ENCODE peak calls at places on chromosomes 11 and 22, in nine cellular contexts. T, F, S, J, E, N, L, A and P are unnamed samples.

GRCh38 chr11:27535103-27535502 is 28.5 kb upstream of the LIN7C start:
- DNase-seq in T (no peak), F (no peak), S (no peak), J (no peak), E (no peak), N (no peak), L (no peak), A (no peak), P (no peak)

GRCh38 chr22:20247010-20247505 is 21.1 kb downstream of the RTN4R start:
- DNase-seq in T (no peak), F (peak; percentile 39), S (no peak), J (peak; percentile 54), E (peak; percentile 52), N (no peak), L (peak; percentile 50), A (peak; percentile 10), P (no peak)

GRCh38 chr11:26841818-26842457 is 120.1 kb upstream of the SLC5A12 start:
- DNase-seq in T (no peak), F (peak; percentile 84), S (no peak), J (no peak), E (no peak), N (no peak), L (no peak), A (peak; percentile 73), P (no peak)

GRCh38 chr11:15232496-15232895 is 117.8 kb downstream of the INSC start:
- DNase-seq in T (no peak), F (no peak), S (no peak), J (no peak), E (no peak), N (no peak), L (no peak), A (no peak), P (no peak)

GRCh38 chr11:113446112-113446511 is 29.1 kb downstream of the DRD2 start:
- DNase-seq in T (no peak), F (peak; percentile 59), S (no peak), J (no peak), E (no peak), N (no peak), L (no peak), A (no peak), P (no peak)

GRCh38 chr11:23856654-23857053 is 640.2 kb upstream of the LUZP2 start:
- DNase-seq in T (no peak), F (peak; percentile 83), S (no peak), J (no peak), E (no peak), N (no peak), L (no peak), A (no peak), P (no peak)

GRCh38 chr11:67438121-67438902 is 830 bp upstream of the PTPRCAP start:
- DNase-seq in T (no peak), F (no peak), S (peak; percentile 79), J (no peak), E (no peak), N (no peak), L (peak; percentile 90), A (no peak), P (peak; percentile 53)

GRCh38 chr11:14587203-14587602 is 56.4 kb upstream of the PDE3B start:
- DNase-seq in T (no peak), F (no peak), S (no peak), J (peak; percentile 29), E (no peak), N (no peak), L (no peak), A (no peak), P (no peak)

DNA sequence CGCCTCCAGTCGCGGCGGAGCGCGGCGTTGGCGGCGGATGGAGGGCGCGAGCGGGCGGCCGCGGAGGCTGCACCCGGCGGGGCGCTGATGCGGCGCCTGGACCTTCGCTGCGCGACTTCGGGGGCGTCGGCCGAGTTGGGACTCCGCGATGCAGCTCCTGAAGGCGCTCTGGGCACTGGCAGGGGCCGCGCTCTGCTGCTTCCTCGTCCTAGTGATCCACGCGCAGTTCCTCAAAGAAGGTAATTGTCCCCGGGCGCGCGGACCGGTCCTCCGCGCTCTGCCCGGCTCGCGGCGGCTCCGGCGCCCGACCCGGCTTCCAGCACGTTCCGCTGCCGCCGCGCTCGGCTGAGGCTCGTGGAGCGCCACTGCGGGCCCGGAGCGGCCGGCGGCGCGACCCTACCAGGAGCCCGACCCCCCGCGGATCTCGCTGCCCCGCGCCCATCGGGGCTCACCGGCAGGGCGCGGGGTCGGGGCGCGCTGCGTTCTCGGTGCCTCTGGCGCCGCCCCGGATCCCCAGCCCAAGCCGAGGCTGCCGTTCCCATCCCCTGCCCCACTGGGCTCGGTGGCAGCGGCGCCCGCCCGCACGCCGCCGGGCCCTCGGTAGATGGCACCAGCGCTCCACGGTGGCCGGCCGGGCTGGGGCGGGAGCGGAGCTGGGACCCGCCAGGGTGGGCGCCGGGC is 1251.2 kb downstream of the BRD1 start:
- DNase-seq in T (no peak), F (no peak), S (no peak), J (peak; percentile 12), E (no peak), N (no peak), L (peak; percentile 85), A (no peak), P (no peak)
- TF ChIP-seq CTCF in T (no peak), F (no peak), S (no peak), J (peak; percentile 39), E (no peak), N (no peak), L (no peak), A (peak; percentile 66), P (no peak)

DNA sequence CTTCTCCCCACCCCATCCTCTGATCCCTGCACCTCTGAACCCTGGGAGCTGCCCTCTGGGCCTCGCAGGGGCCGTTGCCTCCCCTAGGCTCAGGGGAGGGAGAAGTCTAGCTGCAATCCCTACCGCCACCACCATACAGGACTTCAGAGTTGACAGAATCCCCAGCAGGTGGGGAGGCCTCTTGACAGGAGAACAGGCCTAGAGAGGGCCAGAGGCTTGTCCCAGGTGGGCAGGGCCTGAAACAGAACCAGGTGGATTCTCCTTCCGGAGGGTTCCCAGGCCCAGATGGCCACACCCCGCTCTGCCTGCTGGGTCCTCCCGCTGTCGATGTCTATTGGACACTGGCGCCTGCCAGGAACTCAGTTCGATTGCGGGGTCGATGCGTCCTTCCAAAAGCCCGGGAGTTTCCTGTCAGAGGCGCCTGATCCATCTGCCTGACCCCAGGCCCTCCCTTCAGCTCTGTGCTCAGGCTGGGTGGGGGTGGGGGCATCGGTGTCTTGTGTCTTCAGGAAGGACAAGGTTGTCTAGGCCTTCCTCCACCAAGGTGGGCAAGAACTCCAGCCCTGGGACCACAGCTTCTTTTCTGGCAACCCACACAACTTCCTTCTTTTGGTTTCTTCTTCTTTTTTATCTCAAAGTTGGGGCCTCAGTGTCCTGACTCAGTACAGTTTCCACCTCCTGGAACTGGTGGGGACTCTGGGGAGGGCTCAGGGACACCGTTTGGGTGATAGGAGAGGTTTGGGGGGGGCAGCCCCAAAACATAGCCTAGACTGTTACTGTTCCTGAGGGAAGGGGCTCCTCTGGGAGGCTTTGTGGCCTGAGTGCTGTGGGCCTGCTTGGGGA is 6.4 kb downstream of the STARD10 start:
- DNase-seq in T (no peak), F (no peak), S (no peak), J (no peak), E (no peak), N (no peak), L (peak; percentile 58), A (no peak), P (peak; percentile 33)
- TF ChIP-seq CTCF in T (peak; percentile 4), F (peak; percentile 14), S (no peak), J (no peak), E (no peak), N (no peak), L (no peak), A (no peak), P (no peak)

GRCh38 chr22:45319319-45319675 is 9.6 kb downstream of the FAM118A start:
- DNase-seq in T (no peak), F (peak; percentile 77), S (no peak), J (no peak), E (peak; percentile 36), N (no peak), L (no peak), A (no peak), P (no peak)

GRCh38 chr22:45318168-45318557 is 8.4 kb downstream of the FAM118A start:
- DNase-seq in T (peak; percentile 34), F (peak; percentile 97), S (peak; percentile 85), J (peak; percentile 84), E (peak; percentile 90), N (peak; percentile 71), L (no peak), A (peak; percentile 70), P (peak; percentile 57)

GRCh38 chr22:45318558-45319318 is 9.0 kb downstream of the FAM118A start:
- DNase-seq in T (no peak), F (no peak), S (no peak), J (no peak), E (no peak), N (no peak), L (no peak), A (no peak), P (no peak)

GRCh38 chr22:45316796-45317526 is 7.2 kb downstream of the FAM118A start:
- DNase-seq in T (no peak), F (no peak), S (no peak), J (no peak), E (no peak), N (no peak), L (no peak), A (no peak), P (no peak)

DNA sequence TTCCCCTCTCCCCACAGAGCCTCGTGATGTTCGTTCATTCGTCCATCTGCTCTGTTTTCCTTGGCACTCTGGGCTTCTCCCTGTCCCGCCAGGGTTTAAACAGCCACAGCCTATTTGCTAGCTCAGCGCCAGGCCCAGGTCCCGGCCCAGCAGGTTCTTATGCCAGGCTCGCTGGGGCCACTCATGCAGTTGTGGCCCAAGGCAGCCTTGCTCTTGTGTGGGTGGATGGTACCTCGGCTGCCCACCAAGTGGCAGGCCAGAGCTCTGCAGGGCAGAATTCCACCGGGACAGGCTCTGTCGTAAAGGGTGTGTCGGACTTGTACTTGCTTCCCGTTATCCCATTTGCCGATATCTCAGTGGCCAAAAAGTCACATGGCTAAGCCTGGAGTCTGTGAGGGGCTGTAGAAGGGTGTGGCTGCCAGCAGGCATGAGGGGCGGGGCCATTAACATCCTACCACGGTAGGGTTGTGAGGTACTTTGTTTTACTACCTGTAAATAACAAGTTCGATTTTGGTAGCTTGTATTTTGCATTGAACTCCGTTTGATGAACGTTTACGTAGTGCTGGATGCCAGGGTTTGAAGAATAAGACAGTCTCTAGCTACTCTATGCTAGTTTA is 7.9 kb downstream of the FAM118A start:
- DNase-seq in T (no peak), F (peak; percentile 77), S (no peak), J (peak; percentile 63), E (peak; percentile 47), N (peak; percentile 83), L (no peak), A (no peak), P (no peak)
- TF ChIP-seq CTCF in T (no peak), F (peak; percentile 41), S (no peak), J (peak; percentile 29), E (no peak), N (no peak), L (peak; percentile 43), A (peak; percentile 24), P (no peak)

GRCh38 chr11:126390418-126390817 is 34.9 kb downstream of the ST3GAL4 start:
- DNase-seq in T (no peak), F (peak; percentile 17), S (no peak), J (no peak), E (no peak), N (no peak), L (no peak), A (no peak), P (no peak)

GRCh38 chr11:126392638-126393023 is 37.1 kb downstream of the ST3GAL4 start:
- DNase-seq in T (no peak), F (peak; percentile 52), S (no peak), J (no peak), E (no peak), N (no peak), L (no peak), A (no peak), P (no peak)

GRCh38 chr11:126391286-126391954 is 35.9 kb downstream of the ST3GAL4 start:
- DNase-seq in T (no peak), F (no peak), S (no peak), J (no peak), E (no peak), N (no peak), L (no peak), A (no peak), P (no peak)

GRCh38 chr11:126393143-126393542 is 37.7 kb downstream of the ST3GAL4 start:
- DNase-seq in T (no peak), F (no peak), S (no peak), J (no peak), E (no peak), N (no peak), L (no peak), A (no peak), P (no peak)

DNA sequence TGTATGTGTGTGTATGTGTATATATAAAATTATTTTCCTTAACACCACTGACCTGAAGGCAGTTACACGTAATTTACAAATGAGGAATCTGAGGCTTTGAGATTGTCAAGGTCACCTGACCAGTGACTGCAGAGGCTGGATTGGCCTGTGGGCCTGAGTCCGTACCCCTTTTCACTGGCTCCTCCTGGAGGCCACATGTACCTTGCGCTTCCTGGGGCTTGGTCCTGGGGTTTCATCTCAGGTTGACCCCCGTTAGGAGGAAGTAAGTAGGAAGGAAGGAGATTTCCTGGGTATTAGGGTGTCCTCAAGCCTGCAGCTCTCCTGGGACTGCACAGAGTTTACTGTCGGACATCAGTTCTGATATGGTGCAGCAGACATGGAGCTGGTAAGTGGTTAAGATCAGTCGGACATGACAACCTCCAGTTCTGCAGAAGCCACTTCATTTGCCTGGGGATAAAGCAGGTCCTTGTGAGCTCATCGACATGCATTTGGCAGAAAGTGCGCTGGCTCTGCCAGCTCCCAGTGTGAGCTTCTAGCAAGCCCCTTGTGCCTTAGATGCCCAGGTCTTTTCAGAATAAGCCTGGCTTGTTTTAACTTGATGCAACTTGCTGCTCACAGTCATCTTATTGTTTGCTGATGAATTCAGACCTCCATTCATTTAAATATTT is 36.6 kb downstream of the ST3GAL4 start:
- DNase-seq in T (no peak), F (peak; percentile 45), S (no peak), J (peak; percentile 74), E (no peak), N (no peak), L (no peak), A (no peak), P (no peak)
- TF ChIP-seq CTCF in T (no peak), F (peak; percentile 16), S (no peak), J (no peak), E (no peak), N (no peak), L (no peak), A (no peak), P (no peak)